ENCODE peak calls at places on chromosomes 1 and 21, in four cellular contexts. J is IMR-90, W is lower lobe of right lung, B is PC-3. A is an unnamed sample.

GRCh38 chr1:166908942-166909341 is 32.9 kb upstream of the TADA1 start:
- DNase-seq in J (peak), W (no peak), B (peak), A (no peak)

GRCh38 chr1:25959626-25960025 is 38.2 kb downstream of the PAFAH2 start:
- DNase-seq in J (peak), W (no peak), B (no peak), A (no peak)

GRCh38 chr1:94283462-94283861 is 46.1 kb upstream of the ARHGAP29 start:
- DNase-seq in J (no peak), W (no peak), B (no peak), A (no peak)

GRCh38 chr1:53278294-53278693 is 40.0 kb upstream of the MAGOH start:
- DNase-seq in J (peak), W (peak), B (peak), A (no peak)

GRCh38 chr21:36450511-36450910 is 29.4 kb downstream of the CLDN14 start:
- DNase-seq in J (peak), W (no peak), B (peak), A (no peak)

GRCh38 chr1:235952950-235953615 is 86.4 kb upstream of the LYST start:
- DNase-seq in J (no peak), W (no peak), B (peak), A (no peak)

GRCh38 chr1:241774017-241774416 is 74.0 kb upstream of the EXO1 start:
- DNase-seq in J (no peak), W (no peak), B (no peak), A (no peak)

GRCh38 chr1:23925279-23925678 is 12.1 kb upstream of the CNR2 start:
- DNase-seq in J (no peak), W (no peak), B (no peak), A (no peak)

GRCh38 chr1:3129133-3129490 is 60.1 kb downstream of the PRDM16 start:
- DNase-seq in J (no peak), W (no peak), B (no peak), A (no peak)

GRCh38 chr21:44002511-44002910 is 9.6 kb upstream of the TRAPPC10 start:
- DNase-seq in J (no peak), W (peak), B (no peak), A (no peak)

GRCh38 chr1:169368406-169368769 is 393 bp downstream of the BLZF1 start:
- DNase-seq in J (peak), W (no peak), B (peak), A (no peak)

GRCh38 chr1:169931795-169932195 is 38.1 kb upstream of the SCYL3 start:
- DNase-seq in J (peak), W (no peak), B (no peak), A (no peak)

GRCh38 chr1:219324629-219325367 is 151.1 kb downstream of the LYPLAL1 start:
- DNase-seq in J (peak), W (no peak), B (peak), A (peak)

GRCh38 chr1:35433714-35434113 is 123.5 kb downstream of the KIAA0319L start:
- DNase-seq in J (no peak), W (no peak), B (no peak), A (no peak)

GRCh38 chr1:184183919-184184318 is 132.4 kb downstream of the TSEN15 start:
- DNase-seq in J (no peak), W (no peak), B (no peak), A (no peak)

GRCh38 chr1:6574025-6574620 is 5.7 kb upstream of the ZBTB48 start:
- DNase-seq in J (peak), W (no peak), B (no peak), A (no peak)

GRCh38 chr1:47211796-47212269 is 20.2 kb downstream of the TAL1 start:
- DNase-seq in J (no peak), W (no peak), B (no peak), A (no peak)

GRCh38 chr1:220317161-220317560 is 44.9 kb upstream of the RAB3GAP2 start:
- DNase-seq in J (no peak), W (no peak), B (no peak), A (no peak)

GRCh38 chr1:182357913-182358312 is 33.7 kb downstream of the GLUL start:
- DNase-seq in J (no peak), W (no peak), B (no peak), A (no peak)

GRCh38 chr1:24418898-24419628 is 3.5 kb downstream of the NIPAL3 start:
- DNase-seq in J (peak), W (peak), B (peak), A (no peak)

GRCh38 chr1:247401310-247402098 is 14.5 kb upstream of the NLRP3 start:
- DNase-seq in J (no peak), W (no peak), B (peak), A (no peak)

GRCh38 chr1:225454067-225454618 is 26.3 kb upstream of the LBR start:
- DNase-seq in J (peak), W (no peak), B (peak), A (no peak)

DNA sequence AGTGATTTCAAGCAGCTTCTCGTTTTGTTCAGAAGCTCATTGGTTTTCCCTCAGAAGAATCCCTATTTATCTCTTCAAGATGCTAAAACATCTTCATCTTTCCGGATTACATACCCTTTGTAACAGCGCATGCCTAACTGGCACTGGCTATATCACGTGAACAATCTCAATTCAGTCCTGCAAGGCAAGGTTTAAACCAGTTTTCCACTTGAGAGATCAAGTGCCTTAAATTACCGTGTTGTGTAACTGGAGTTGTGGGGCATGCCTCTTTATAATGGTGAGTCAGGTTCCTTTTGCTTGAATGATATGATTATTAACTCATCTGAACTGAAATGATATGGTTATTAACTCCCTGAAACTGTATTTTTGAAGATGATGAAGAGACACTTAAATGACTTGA is 11.0 kb upstream of the ZFP69B start:
- DNase-seq in J (no peak), W (no peak), B (no peak), A (no peak)
- H3K4me3 ChIP-seq in J (no peak), W (no peak), B (no peak), A (no peak)

GRCh38 chr1:228544921-228545591 is 57.9 kb downstream of the RNF187 start:
- DNase-seq in J (no peak), W (no peak), B (peak), A (no peak)
- H3K4me3 ChIP-seq in J (no peak), W (no peak), B (no peak), A (no peak)

DNA sequence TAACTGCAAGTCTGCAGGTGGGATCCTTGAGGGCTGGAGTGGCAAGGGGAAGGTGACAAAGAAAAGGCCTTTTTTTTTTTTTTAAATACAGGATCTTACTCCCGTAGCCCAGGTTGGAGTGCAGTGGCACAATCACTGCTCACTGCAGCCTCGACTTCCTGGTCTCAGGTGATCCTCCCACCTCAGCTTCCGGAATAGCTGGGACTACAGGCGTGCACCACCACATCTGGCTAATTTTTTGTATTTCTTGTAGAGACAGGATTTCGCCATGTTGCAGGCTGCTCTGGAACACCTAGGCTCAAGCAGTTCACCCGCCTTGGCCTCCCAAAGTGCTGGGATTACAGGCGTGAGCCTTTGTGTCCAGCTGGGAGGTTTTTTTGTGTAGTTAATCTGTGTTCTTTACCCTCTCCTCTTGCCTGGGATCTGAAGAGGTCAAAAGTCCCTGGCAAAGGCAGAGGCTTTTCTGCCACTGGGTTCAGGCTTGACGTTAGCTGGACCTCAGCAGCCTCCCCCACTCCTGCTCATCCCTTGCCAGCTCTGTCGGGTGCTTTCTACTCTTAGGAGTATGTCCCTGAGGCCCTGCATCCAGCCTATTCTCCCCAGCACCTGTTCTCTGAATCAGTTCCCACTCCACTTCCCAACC is 5.2 kb downstream of the IL6R start:
- DNase-seq in J (no peak), W (peak), B (no peak), A (no peak)
- H3K4me3 ChIP-seq in J (no peak), W (no peak), B (no peak), A (no peak)

GRCh38 chr1:153532161-153532560 is 3.6 kb downstream of the S100A6 start:
- DNase-seq in J (no peak), W (no peak), B (no peak), A (no peak)
- H3K4me3 ChIP-seq in J (no peak), W (peak), B (no peak), A (no peak)

GRCh38 chr21:28834335-28835238 is 158.1 kb downstream of the LTN1 start:
- DNase-seq in J (no peak), W (no peak), B (no peak), A (no peak)
- H3K4me3 ChIP-seq in J (no peak), W (no peak), B (no peak), A (no peak)

A was measured in skeletal muscle cell.